ENCODE peak calls at places on chromosome 2, in six cellular contexts. Z is body of pancreas, P is uterus, X is lower lobe of right lung, L is spleen, K is AG10803. T is an unnamed sample.

GRCh38 chr2:46847185-46847710 is 68.4 kb downstream of the MCFD2 start:
- DNase-seq in L (no peak), X (peak; percentile 94), P (peak; percentile 94), K (peak; percentile 97), Z (peak; percentile 99), T (peak; percentile 93)

GRCh38 chr2:82591718-82592117 is 1867.4 kb downstream of the SUCLG1 start:
- DNase-seq in K (no peak), Z (no peak), X (no peak), P (no peak), L (no peak), T (no peak)

GRCh38 chr2:9252002-9252357 is 45.4 kb downstream of the ASAP2 start:
- DNase-seq in Z (no peak), X (no peak), K (no peak), P (no peak), L (no peak), T (no peak)

GRCh38 chr2:202104286-202104870 is 31.3 kb downstream of the KIAA2012 start:
- DNase-seq in Z (peak; percentile 16), X (peak; percentile 60), L (no peak), K (peak; percentile 67), P (no peak), T (no peak)

GRCh38 chr2:45651415-45652089 is at the start of gene PRKCE:
- DNase-seq in P (peak; percentile 76), Z (peak; percentile 69), L (peak; percentile 93), K (peak; percentile 14), X (peak; percentile 77), T (peak; percentile 69)

GRCh38 chr2:9462872-9463697 is 11.3 kb upstream of the IAH1 start:
- DNase-seq in P (no peak), L (no peak), K (no peak), Z (no peak), X (no peak), T (no peak)

GRCh38 chr2:12050381-12050780 is 303.9 kb downstream of the LPIN1 start:
- DNase-seq in L (no peak), P (no peak), Z (no peak), K (peak; percentile 83), X (no peak), T (peak; percentile 22)

GRCh38 chr2:237058423-237058822 is 27.3 kb upstream of the COPS8 start:
- DNase-seq in P (no peak), Z (no peak), L (no peak), X (no peak), K (no peak), T (no peak)

GRCh38 chr2:23327897-23328296 is 57.1 kb upstream of the KLHL29 start:
- DNase-seq in L (no peak), K (no peak), P (no peak), Z (no peak), X (no peak), T (no peak)

GRCh38 chr2:23335550-23335949 is 49.4 kb upstream of the KLHL29 start:
- DNase-seq in P (no peak), K (no peak), Z (no peak), X (no peak), L (no peak), T (no peak)

GRCh38 chr2:23326322-23326721 is 58.7 kb upstream of the KLHL29 start:
- DNase-seq in X (no peak), L (no peak), K (no peak), Z (no peak), P (no peak), T (no peak)

GRCh38 chr2:23324281-23324680 is 60.7 kb upstream of the KLHL29 start:
- DNase-seq in L (no peak), X (no peak), P (no peak), K (no peak), Z (no peak), T (no peak)

GRCh38 chr2:23330214-23330613 is 54.8 kb upstream of the KLHL29 start:
- DNase-seq in Z (no peak), L (no peak), P (no peak), K (no peak), X (no peak), T (no peak)
- TF ChIP-seq CTCF in Z (no peak), L (no peak), P (no peak), K (peak; percentile 10), X (no peak), T (no peak)

DNA sequence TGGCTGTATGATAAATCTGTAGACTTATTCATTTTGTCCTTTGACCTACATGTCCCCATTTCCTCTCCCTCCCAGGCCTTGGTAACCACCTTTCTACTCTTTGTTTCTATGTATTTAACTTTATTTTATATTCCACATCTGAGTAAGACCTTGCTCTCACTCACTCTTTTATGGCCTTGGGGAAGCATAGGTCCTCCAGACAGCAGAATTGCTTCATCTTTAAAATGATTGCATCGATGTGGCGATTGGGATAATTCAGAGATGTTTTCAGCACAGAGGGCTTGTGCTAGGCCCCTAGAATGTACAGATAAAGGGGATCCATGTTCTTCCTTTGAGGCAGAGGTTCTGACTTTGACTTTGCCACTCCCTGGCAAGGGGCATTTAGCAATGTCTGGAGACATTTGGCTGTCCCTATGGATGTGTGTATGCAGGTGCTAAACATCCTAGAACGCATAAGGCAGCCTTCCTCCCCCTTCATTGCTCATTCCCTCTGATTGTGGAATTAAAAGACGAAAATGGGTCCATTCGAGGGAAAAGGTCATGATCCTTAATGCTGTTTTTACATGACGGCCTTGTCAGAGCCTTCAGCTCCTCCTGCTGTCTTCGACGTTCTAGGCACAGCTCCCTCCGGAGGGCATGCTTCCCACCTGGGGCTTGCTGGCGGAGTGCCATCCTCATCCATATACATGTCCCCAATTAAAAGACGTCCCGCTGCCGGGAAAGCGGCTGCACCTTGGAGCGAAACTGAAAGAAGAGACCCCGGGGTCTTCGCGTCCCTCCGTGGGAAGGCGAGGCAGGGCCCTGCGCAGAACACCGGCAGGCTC is 1.1 kb upstream of the GPR39 start:
- DNase-seq in K (peak; percentile 27), X (no peak), P (no peak), Z (no peak), L (no peak), T (no peak)
- H3K4me3 ChIP-seq in K (peak overlapping the region; percentile 70), X (peak overlapping the region; percentile 63), P (peak overlapping the region; percentile 40), Z (peak overlapping the region; percentile 31), L (peak overlapping the region; percentile 61), T (peak overlapping the region; percentile 61)

DNA sequence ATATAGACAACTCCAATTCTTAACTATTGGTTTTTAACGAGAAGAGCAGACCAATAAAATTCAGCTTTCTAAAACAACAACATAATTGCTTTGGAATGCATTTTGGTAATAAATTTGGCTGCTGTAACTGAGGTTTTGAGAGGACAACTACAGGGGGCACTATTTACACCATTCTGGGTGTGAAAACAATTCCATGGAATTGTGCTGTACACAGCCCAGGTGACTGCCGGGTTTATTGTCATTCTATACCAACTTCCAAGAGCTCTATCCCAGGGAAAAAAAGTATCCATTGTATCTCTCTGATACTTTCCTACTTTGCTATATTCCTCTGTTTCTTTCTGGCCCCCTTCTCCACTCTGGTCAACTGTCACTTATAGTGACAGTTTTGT is 38.4 kb downstream of the IRS1 start:
- DNase-seq in L (no peak), P (no peak), K (no peak), X (no peak), Z (no peak), T (no peak)
- TF ChIP-seq CTCF in L (no peak), P (no peak), K (peak; percentile 22), X (no peak), Z (no peak), T (no peak)

GRCh38 chr2:100053499-100053898 is 88.9 kb downstream of the AFF3 start:
- DNase-seq in X (no peak), L (no peak), P (no peak), K (no peak), Z (no peak), T (no peak)
- H3K4me3 ChIP-seq in X (no peak overlapping the region), L (no peak overlapping the region), P (no peak overlapping the region), K (no peak overlapping the region), Z (no peak overlapping the region), T (no peak overlapping the region)

GRCh38 chr2:75994759-75995158 is 284.0 kb upstream of the GCFC2 start:
- DNase-seq in P (no peak), X (no peak), L (no peak), Z (no peak), K (no peak), T (no peak)
- TF ChIP-seq CTCF in P (no peak), X (no peak), L (no peak), Z (no peak), K (no peak), T (no peak)

DNA sequence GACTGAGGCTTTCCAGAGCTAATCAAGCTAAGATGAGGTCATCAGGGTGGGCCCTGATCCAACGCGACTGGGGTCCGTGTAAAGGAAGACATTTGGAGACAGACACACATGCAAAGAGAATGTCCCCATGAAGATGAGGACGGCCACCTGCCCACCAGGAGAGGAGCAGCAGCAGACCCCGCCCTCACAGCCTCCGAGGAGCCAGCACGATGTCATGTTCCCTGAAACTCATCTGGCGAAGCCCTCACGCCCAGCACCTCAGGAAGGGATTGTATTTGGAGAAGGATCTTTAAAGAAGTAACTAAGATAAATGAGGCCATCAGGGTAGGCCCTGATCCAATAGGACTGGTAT is 275.9 kb downstream of the EIPR1 start:
- DNase-seq in Z (no peak), X (no peak), L (peak; percentile 69), K (no peak), P (no peak), T (no peak)
- H3K4me3 ChIP-seq in Z (no peak overlapping the region), X (no peak overlapping the region), L (no peak overlapping the region), K (no peak overlapping the region), P (no peak overlapping the region), T (no peak overlapping the region)

GRCh38 chr2:117537030-117537429 is 277.5 kb upstream of the DDX18 start:
- DNase-seq in X (no peak), P (no peak), Z (no peak), L (no peak), K (no peak), T (no peak)

GRCh38 chr2:117536139-117536538 is 278.4 kb upstream of the DDX18 start:
- DNase-seq in K (no peak), Z (no peak), P (no peak), X (no peak), L (no peak), T (no peak)
- TF ChIP-seq CTCF in K (no peak), Z (no peak), P (no peak), X (peak; percentile 32), L (no peak), T (peak; percentile 28)